ENCODE peak calls at places on chromosomes 4 and X, in ten cellular contexts. R, D, F, Y, V, Z, G, W, B and A are unnamed samples.

GRCh38 chrX:37542791-37543190 is 28.7 kb upstream of the LANCL3 start:
- DNase-seq in Y (no peak), B (no peak), G (no peak), R (no peak), Z (no peak), V (no peak), F (no peak), D (no peak), W (no peak), A (no peak)

GRCh38 chr4:147019061-147019460 is 73.4 kb upstream of the TTC29 start:
- DNase-seq in D (peak; percentile 48), G (peak; percentile 33), B (peak; percentile 34), Y (peak; percentile 58), V (peak; percentile 25), W (peak; percentile 71), R (peak; percentile 65), Z (peak; percentile 44), F (peak; percentile 60), A (no peak)

GRCh38 chrX:40035726-40036125 is 62.0 kb downstream of the BCOR start:
- DNase-seq in B (no peak), Y (no peak), W (no peak), R (no peak), F (no peak), V (no peak), G (no peak), D (no peak), Z (no peak), A (no peak)

GRCh38 chr4:152862608-152863007 is 73.5 kb upstream of the FHDC1 start:
- DNase-seq in Z (no peak), D (no peak), V (no peak), Y (peak; percentile 5), W (no peak), B (no peak), G (no peak), R (no peak), F (no peak), A (no peak)

GRCh38 chr4:86358176-86358701 is 1.6 kb downstream of the MAPK10 start:
- DNase-seq in R (peak; percentile 15), G (no peak), F (no peak), Y (peak; percentile 12), W (no peak), B (no peak), D (no peak), Z (no peak), V (no peak), A (no peak)

GRCh38 chr4:141307241-141307689 is 86.6 kb downstream of the ZNF330 start:
- DNase-seq in F (peak; percentile 65), G (peak; percentile 25), Y (peak; percentile 93), B (peak; percentile 52), D (peak; percentile 30), W (peak; percentile 61), R (peak; percentile 67), V (peak; percentile 26), Z (peak; percentile 59), A (peak; percentile 48)

GRCh38 chrX:45537936-45538335 is 337.3 kb upstream of the DIPK2B start:
- DNase-seq in W (no peak), F (no peak), Z (no peak), B (no peak), R (no peak), V (no peak), Y (peak; percentile 4), D (no peak), G (no peak), A (no peak)

GRCh38 chrX:292900-293897 is 12.0 kb downstream of the PLCXD1 start:
- DNase-seq in R (no peak), F (no peak), V (no peak), B (no peak), Y (no peak), Z (no peak), D (no peak), G (peak; percentile 7), W (no peak), A (no peak)

GRCh38 chr4:9904976-9905587 is 116.2 kb downstream of the SLC2A9 start:
- DNase-seq in D (peak; percentile 36), Z (no peak), B (peak; percentile 28), V (no peak), W (no peak), Y (no peak), R (no peak), F (no peak), G (no peak), A (no peak)

GRCh38 chr4:54073481-54073880 is 9.1 kb upstream of the CHIC2 start:
- DNase-seq in Z (no peak), G (no peak), Y (peak; percentile 74), W (no peak), D (no peak), V (no peak), R (no peak), B (no peak), F (no peak), A (no peak)

GRCh38 chrX:11525685-11526084 is 140.0 kb downstream of the ARHGAP6 start:
- DNase-seq in Z (no peak), R (no peak), F (no peak), W (no peak), G (no peak), V (no peak), D (no peak), Y (no peak), B (no peak), A (no peak)

GRCh38 chrX:31280580-31280979 is 208.7 kb upstream of the FTHL17 start:
- DNase-seq in R (no peak), D (no peak), Z (no peak), Y (no peak), V (no peak), G (no peak), B (no peak), F (no peak), W (no peak), A (no peak)

GRCh38 chrX:31279359-31279758 is 207.5 kb upstream of the FTHL17 start:
- DNase-seq in Z (no peak), F (no peak), D (no peak), G (no peak), Y (no peak), R (peak; percentile 9), V (no peak), B (peak; percentile 6), W (peak; percentile 26), A (no peak)
- TF ChIP-seq CTCF in Z (peak; percentile 15), F (no peak), D (peak; percentile 45), G (no peak), Y (peak; percentile 34), R (peak; percentile 37), V (no peak), B (no peak), W (peak; percentile 68), A (no peak)

GRCh38 chrX:17869580-17869979 is 8.5 kb upstream of the RAI2 start:
- DNase-seq in B (no peak), D (no peak), R (no peak), V (no peak), Y (no peak), F (no peak), W (no peak), Z (no peak), G (no peak), A (no peak)
- TF ChIP-seq CTCF in B (no peak), D (no peak), R (no peak), V (no peak), Y (no peak), F (no peak), W (no peak), Z (no peak), G (no peak), A (no peak)

DNA sequence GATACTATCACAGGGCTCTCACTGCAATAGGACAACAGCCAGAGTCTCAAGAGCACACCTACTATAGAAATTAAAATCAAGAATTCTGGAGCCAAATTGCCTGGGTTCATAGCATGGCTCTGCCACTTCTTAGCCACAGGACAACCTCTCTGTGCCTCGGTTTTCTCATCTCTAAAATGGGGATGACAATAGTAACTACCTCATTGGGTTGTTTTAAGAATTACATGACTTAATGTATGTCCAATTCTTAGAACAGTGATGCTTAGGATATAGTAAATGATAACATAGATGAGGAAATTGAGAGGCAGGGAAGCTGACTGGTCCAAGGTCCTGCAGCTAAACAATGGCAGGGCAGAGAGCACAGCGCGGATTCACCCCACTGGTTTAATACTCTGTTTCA is 11.0 kb upstream of the ODAPH start:
- DNase-seq in F (no peak), R (no peak), B (no peak), W (no peak), Y (no peak), Z (no peak), D (no peak), V (no peak), G (no peak), A (no peak)
- TF ChIP-seq CTCF in F (no peak), R (no peak), B (no peak), W (no peak), Y (no peak), Z (no peak), D (no peak), V (no peak), G (no peak), A (no peak)

DNA sequence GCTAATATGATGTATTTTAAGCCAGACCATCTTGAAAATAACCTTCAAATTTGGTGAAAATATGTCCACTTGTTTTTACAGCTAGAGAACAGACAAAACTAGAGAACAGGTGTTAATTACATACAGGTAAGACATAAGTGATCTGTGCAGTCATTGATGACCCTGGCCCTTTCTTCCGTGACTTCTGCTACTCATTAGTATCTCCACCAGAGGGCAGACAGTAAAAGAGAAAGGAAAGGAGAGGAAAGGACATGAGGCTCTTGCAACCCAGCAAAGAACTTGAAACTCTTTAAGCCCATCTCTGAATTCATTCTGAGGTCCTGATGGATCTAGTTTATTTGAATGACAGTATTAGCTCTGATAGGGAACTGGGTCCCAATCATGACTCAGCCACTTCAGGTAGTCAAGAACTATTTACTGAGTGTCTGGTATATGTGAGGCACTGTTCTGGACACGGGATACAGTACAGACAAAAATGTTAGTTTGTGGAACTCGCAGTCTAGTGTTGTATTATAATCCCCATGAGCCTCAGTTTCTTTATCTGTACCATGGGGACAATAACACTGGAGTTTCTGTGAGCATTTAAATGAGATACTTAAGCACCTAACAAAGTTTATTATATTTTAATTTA is 121.0 kb upstream of the TEX13D start:
- DNase-seq in Y (peak; percentile 23), V (no peak), W (peak; percentile 68), Z (no peak), G (no peak), D (no peak), R (peak; percentile 50), B (peak; percentile 15), F (no peak), A (no peak)
- TF ChIP-seq CTCF in Y (peak; percentile 66), V (peak; percentile 69), W (peak; percentile 76), Z (peak; percentile 64), G (peak; percentile 28), D (peak; percentile 62), R (peak; percentile 65), B (peak; percentile 34), F (peak; percentile 60), A (no peak)